ENCODE peak calls at places on chromosomes 16 and 17, in nine cellular contexts. C, B, P, X, G, N, K, W and R are unnamed samples. For H3K27me3, the result is how much of the 10 kb centered on the place peaks cover.

GRCh38 chr17:81018044-81018802 is 16.7 kb upstream of the BAIAP2 start:
- DNase-seq in X (no peak), K (no peak), W (no peak), G (no peak), P (peak), B (no peak), C (no peak), N (peak), R (no peak)

GRCh38 chr17:16407911-16408588 is 7.3 kb upstream of the TRPV2 start:
- DNase-seq in P (peak), G (peak), W (no peak), K (peak), N (peak), X (no peak), B (peak), C (peak), R (peak)

GRCh38 chr17:26807024-26807423 is 486.9 kb upstream of the WSB1 start:
- DNase-seq in P (no peak), G (no peak), N (no peak), W (no peak), C (no peak), K (no peak), B (no peak), X (no peak), R (no peak)

GRCh38 chr16:13014516-13014915 is 113.1 kb downstream of the SHISA9 start:
- DNase-seq in C (no peak), P (no peak), X (no peak), B (no peak), N (no peak), G (no peak), K (no peak), W (no peak), R (no peak)

GRCh38 chr17:35117984-35118383 is 1.7 kb downstream of the RAD51D start:
- DNase-seq in X (no peak), G (no peak), B (peak), W (no peak), P (no peak), C (no peak), N (no peak), K (no peak), R (no peak)

GRCh38 chr16:54318941-54319340 is 32.4 kb upstream of the IRX3 start:
- DNase-seq in W (no peak), C (no peak), P (no peak), B (no peak), X (no peak), G (no peak), K (no peak), N (no peak), R (no peak)

GRCh38 chr17:33266116-33266515 is 27.0 kb downstream of the ASIC2 start:
- DNase-seq in X (no peak), N (no peak), C (no peak), G (no peak), K (no peak), P (no peak), B (no peak), W (no peak), R (no peak)

GRCh38 chr16:14302399-14303181 is 231.5 kb downstream of the MRTFB start:
- DNase-seq in W (no peak), B (no peak), C (peak), K (peak), X (no peak), G (no peak), P (no peak), N (peak), R (no peak)

GRCh38 chr16:55968221-55968620 is 93.0 kb upstream of the CES5A start:
- DNase-seq in K (no peak), X (no peak), G (no peak), P (no peak), W (no peak), N (no peak), C (no peak), B (no peak), R (no peak)

GRCh38 chr16:56861092-56861610 is 3.9 kb upstream of the SLC12A3 start:
- DNase-seq in G (no peak), K (no peak), N (no peak), W (no peak), P (no peak), B (no peak), X (no peak), C (no peak), R (no peak)

GRCh38 chr17:69418535-69418934 is 4.0 kb downstream of the MAP2K6 start:
- DNase-seq in K (no peak), N (no peak), W (no peak), X (no peak), P (no peak), G (no peak), B (no peak), C (no peak), R (no peak)

GRCh38 chr16:62516001-62516400 is 479.8 kb upstream of the CDH8 start:
- DNase-seq in W (no peak), K (no peak), P (no peak), C (no peak), N (no peak), B (no peak), G (no peak), X (no peak), R (no peak)

GRCh38 chr17:33595783-33596182 is 302.7 kb upstream of the ASIC2 start:
- DNase-seq in W (no peak), N (no peak), B (no peak), G (no peak), X (no peak), K (no peak), P (no peak), C (no peak), R (no peak)

GRCh38 chr17:3385869-3386816 is at the start of gene OR3A2:
- DNase-seq in N (no peak), C (no peak), X (no peak), K (no peak), W (no peak), B (no peak), P (no peak), G (no peak), R (no peak)

GRCh38 chr16:87436225-87437172 is 44.4 kb downstream of the MAP1LC3B start:
- DNase-seq in C (no peak), P (no peak), X (no peak), B (peak), G (no peak), W (no peak), N (no peak), K (no peak), R (no peak)

GRCh38 chr17:27840688-27841087 is 40.4 kb upstream of the NOS2 start:
- DNase-seq in G (no peak), W (no peak), X (no peak), P (no peak), K (no peak), N (no peak), C (no peak), B (no peak), R (no peak)

GRCh38 chr17:80957461-80957941 is 34.1 kb upstream of the CHMP6 start:
- DNase-seq in B (no peak), N (no peak), P (no peak), C (peak), G (peak), X (no peak), W (no peak), K (peak), R (peak)

GRCh38 chr17:48915459-48916282 is 7.5 kb downstream of the UBE2Z start:
- DNase-seq in P (no peak), C (no peak), G (no peak), W (no peak), B (peak), K (no peak), N (peak), X (no peak), R (no peak)

GRCh38 chr17:70307430-70307829 is 138.1 kb downstream of the KCNJ2 start:
- DNase-seq in X (no peak), K (no peak), C (no peak), B (peak), G (no peak), N (no peak), P (no peak), W (no peak), R (no peak)

GRCh38 chr16:60217787-60218186 is 1483.7 kb upstream of the GOT2 start:
- DNase-seq in B (no peak), G (no peak), N (no peak), K (no peak), X (no peak), P (no peak), C (no peak), W (no peak), R (no peak)

GRCh38 chr16:5393070-5393469 is 295.5 kb upstream of the EEF2KMT start:
- DNase-seq in K (no peak), B (no peak), G (no peak), W (no peak), N (no peak), X (no peak), C (no peak), P (no peak), R (no peak)

GRCh38 chr17:67239597-67239996 is 5.4 kb downstream of the HELZ start:
- DNase-seq in W (no peak), P (no peak), X (no peak), G (no peak), N (no peak), B (peak), C (no peak), K (no peak), R (no peak)

GRCh38 chr16:55495616-55496289 is 13.1 kb upstream of the LPCAT2 start:
- DNase-seq in N (no peak), K (no peak), G (peak), X (no peak), C (no peak), B (peak), P (peak), W (no peak), R (no peak)

GRCh38 chr16:88923926-88924833 is 52.8 kb downstream of the CBFA2T3 start:
- DNase-seq in P (no peak), B (no peak), W (no peak), K (peak), X (no peak), C (no peak), N (no peak), G (no peak), R (no peak)

GRCh38 chr17:7034955-7035590 is 742 bp upstream of the SLC16A13 start:
- DNase-seq in C (no peak), P (no peak), N (no peak), W (no peak), K (no peak), B (no peak), G (no peak), X (no peak), R (no peak)

GRCh38 chr17:29036584-29036983 is 6.4 kb upstream of the PIPOX start:
- DNase-seq in G (no peak), C (no peak), K (no peak), W (no peak), X (no peak), B (no peak), P (no peak), N (no peak), R (no peak)

GRCh38 chr17:17750881-17751280 is 69.6 kb downstream of the RAI1 start:
- DNase-seq in X (no peak), W (no peak), B (no peak), N (peak), K (no peak), C (no peak), G (no peak), P (no peak), R (no peak)

GRCh38 chr17:63700528-63701441 is 860 bp upstream of the LIMD2 start:
- DNase-seq in B (peak), W (no peak), P (no peak), X (no peak), K (no peak), N (peak), G (peak), C (peak), R (peak)

GRCh38 chr16:10883004-10883403 is 6.0 kb downstream of the CIITA start:
- DNase-seq in X (no peak), N (no peak), B (no peak), P (no peak), G (no peak), C (no peak), K (no peak), W (no peak), R (no peak)

GRCh38 chr16:86984286-86984685 is 332.9 kb downstream of the C16orf95 start:
- DNase-seq in N (no peak), P (no peak), W (no peak), B (no peak), X (no peak), K (no peak), G (no peak), C (no peak), R (no peak)

GRCh38 chr17:63954402-63955063 is 18.2 kb downstream of the SCN4A start:
- DNase-seq in C (no peak), B (no peak), N (peak), K (no peak), G (no peak), X (no peak), P (no peak), W (no peak), R (no peak)

GRCh38 chr16:2237552-2238395 is 1.5 kb downstream of the DNASE1L2 start:
- DNase-seq in N (no peak), C (no peak), P (no peak), G (no peak), W (no peak), K (no peak), B (no peak), X (no peak), R (no peak)

DNA sequence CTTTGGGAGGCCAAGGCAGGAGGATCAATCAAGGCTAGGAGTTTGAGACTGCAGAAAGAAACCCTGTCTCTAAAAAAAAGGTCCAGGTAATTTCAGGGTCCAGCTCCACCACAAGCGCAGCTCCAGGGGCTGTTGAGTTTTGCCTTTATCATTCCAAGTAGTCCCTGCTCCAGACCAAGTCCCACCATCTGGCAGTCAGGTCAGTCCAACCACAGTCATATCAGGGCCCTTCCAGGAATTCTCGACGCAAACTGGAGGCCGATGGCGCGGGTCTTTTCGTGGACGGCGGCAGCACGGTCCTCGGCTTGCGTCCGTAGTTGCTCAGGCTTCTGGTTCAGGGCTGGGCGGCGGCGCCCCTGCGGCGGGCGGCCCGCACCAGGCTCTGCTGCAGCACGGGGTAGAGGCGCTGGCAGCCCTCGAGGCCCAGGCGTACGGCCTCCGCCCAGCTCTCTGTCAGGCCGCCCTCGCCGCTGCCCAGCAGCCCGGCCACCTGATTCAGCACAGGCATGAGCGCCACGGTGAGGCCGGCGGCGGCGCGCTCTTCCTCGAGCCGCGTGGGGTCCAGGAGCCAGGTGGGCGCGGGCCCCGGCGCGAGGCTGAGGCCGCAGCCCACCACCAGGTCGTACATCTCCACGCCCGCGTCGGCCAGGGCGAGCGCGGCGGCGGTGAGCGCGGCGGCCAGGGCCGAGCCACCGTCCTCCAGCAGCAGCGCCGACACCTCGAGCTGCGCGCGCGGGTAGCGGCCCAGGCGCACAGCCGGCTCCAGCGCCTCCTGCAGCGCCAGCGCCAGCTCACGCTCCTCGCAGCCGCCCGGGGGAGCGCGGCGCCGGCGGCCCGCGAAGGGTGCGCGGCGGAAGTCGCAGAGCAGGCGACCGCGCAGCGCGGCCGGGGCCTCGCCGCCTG is 741 bp downstream of the EXOSC6 start:
- DNase-seq in B (peak), X (no peak), K (peak), N (peak), G (no peak), W (no peak), P (peak), C (peak), R (peak)
- TF ChIP-seq CTCF in B (no peak), X (no peak), K (no peak), N (no peak), G (no peak), W (no peak), P (peak), C (no peak), R (no peak)

DNA sequence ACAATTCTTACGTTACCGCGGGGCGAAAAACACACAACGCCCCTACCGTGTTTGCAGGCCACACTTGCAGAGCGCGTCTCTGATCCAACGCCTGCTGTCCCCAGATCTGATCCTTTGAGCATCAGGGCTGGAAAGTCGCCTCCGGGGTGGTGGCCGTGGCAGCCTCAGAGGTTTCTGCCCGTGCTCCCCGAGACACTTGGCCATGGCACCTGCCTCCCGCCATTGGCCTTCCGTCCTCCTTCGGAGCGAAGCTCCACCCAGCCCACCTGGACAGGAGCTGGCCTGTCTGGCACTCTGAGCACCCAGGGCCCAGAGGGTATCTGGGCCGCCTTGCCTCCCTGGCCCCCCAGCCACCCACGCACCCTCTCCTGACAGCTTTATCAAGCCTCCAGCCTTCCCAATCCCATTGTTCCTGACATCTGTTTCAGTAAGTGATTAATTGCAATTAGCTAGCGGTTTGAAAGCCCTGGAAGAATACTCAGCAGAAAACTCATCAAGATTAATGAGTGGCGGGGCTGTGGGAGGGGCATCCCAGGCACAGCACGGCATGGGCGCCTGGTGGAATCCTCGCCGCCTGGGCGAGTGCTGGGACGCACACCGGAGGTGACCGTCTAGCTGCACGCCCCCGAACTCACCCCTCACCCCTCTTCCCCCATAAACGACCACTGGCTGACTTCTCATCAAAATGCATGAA is 181.5 kb upstream of the GSE1 start:
- DNase-seq in N (peak), P (no peak), B (no peak), K (no peak), G (no peak), C (no peak), W (no peak), X (no peak), R (no peak)
- H3K27me3 ChIP-seq in N (under half), P (under half), B (under half), K (under half), G (under half), C (under half), W (under half), X (under half), R (under half)

GRCh38 chr17:79023180-79023705 is 726 bp upstream of the C1QTNF1 start:
- DNase-seq in P (no peak), K (peak), C (peak), N (peak), B (no peak), W (no peak), G (peak), X (no peak), R (no peak)
- H3K4me3 ChIP-seq in P (no peak), K (no peak), C (no peak), N (no peak), B (no peak), W (no peak), G (peak), X (peak), R (peak)

GRCh38 chr17:83099570-83100181 is 20.3 kb downstream of the METRNL start:
- DNase-seq in G (peak), W (no peak), K (no peak), N (peak), X (no peak), B (no peak), P (no peak), C (no peak), R (no peak)
- TF ChIP-seq CTCF in G (no peak), W (no peak), K (no peak), N (no peak), X (no peak), B (no peak), P (no peak), C (peak), R (no peak)

DNA sequence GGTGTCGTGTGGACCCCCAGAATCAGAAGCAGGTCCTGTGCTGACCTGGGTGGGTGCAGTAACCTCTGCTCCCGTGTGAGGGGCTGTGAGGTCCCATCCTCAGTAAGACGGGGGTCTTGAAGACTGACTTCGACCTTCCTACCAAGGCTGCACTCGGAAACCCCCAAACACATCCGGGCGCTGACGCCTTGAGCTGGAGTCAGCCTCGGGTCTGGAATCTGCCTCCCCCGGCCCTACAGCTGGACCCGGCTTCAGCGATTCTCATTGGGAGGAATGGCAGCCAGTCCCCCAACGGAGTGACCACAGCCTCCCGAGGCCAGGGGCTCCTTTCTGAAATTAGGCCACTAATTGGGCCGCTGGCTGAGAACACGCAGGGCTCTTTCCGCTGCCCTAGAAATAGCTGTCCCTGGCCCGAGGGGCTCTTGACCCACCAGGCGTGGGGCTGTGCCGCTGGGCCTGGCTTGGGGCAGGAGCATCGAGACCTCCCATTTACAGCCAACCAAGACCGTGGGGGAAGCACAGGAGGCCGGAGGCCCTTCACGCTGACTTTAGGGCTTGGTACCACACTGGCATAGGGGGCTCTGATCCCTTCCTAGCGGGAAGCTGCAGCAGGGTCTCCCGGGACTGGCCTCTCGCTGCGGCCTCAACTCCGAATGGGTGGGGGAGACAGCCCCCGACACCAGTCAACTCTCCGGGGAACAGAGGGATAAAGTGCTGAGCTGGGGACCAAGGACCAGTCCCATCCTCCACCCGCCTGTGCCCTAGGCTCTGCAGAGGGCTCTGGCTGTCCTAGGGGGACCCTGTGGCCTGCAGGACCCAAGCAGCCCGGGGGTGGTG is 2.6 kb upstream of the GNG13 start:
- DNase-seq in N (no peak), B (no peak), X (no peak), P (no peak), K (no peak), W (no peak), C (no peak), G (no peak), R (no peak)
- H3K27me3 ChIP-seq in N (half or more), B (under half), X (under half), P (under half), K (under half), W (under half), C (under half), G (under half), R (under half)

DNA sequence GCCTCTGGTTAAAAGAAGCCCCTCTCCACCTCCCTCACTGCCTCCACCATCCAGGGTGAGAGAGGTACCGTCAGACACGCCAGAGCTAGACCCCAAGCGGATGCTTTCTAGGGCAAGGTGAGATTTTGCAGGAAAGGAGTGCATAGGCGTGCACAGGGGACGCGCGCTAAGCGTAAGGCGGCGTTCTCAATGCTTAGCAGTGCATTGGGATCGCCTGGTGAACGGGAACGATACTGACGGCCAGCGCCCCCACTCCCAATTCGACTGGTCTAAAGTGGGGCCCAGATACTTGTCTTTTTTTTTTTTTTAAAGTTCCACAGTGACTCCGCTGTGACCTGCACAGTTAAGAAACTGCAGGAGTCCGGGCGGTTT is 57.9 kb upstream of the CREBBP start:
- DNase-seq in W (no peak), X (no peak), B (no peak), P (no peak), C (no peak), G (no peak), K (no peak), N (no peak), R (no peak)
- H3K4me3 ChIP-seq in W (peak), X (peak), B (peak), P (peak), C (peak), G (peak), K (no peak), N (no peak), R (peak)